ENCODE peak calls at places on chromosomes 7 and 10, in nine cellular contexts. One of them, this sample, is unnamed.

GRCh38 chr10:104318810-104319684 is 19.2 kb downstream of the ITPRIP start:
- DNase-seq in hepatocyte: peak; percentile 30
- DNase-seq in ecto neural progenitor cell: no peak
- DNase-seq in NCI-H2107: no peak
- DNase-seq in NCI-H146: no peak
- DNase-seq in left lung: peak; percentile 29
- DNase-seq in activated naive CD4-positive, alpha-beta T cell treated with anti-CD3 and anti-CD28 coated beads for 36 hours: no peak
- DNase-seq in fibroblast of gingiva: no peak
- DNase-seq in germinal center: no peak
- DNase-seq in this sample: no peak

GRCh38 chr10:129775681-129776080 is 188.4 kb downstream of the EBF3 start:
- DNase-seq in hepatocyte: no peak
- DNase-seq in ecto neural progenitor cell: peak; percentile 19
- DNase-seq in NCI-H2107: no peak
- DNase-seq in NCI-H146: no peak
- DNase-seq in left lung: no peak
- DNase-seq in activated naive CD4-positive, alpha-beta T cell treated with anti-CD3 and anti-CD28 coated beads for 36 hours: no peak
- DNase-seq in fibroblast of gingiva: no peak
- DNase-seq in germinal center: no peak
- DNase-seq in this sample: no peak

GRCh38 chr10:71134732-71135211 is 77.6 kb upstream of the UNC5B start:
- DNase-seq in hepatocyte: no peak
- DNase-seq in ecto neural progenitor cell: peak; percentile 41
- DNase-seq in NCI-H2107: no peak
- DNase-seq in NCI-H146: peak; percentile 75
- DNase-seq in left lung: no peak
- DNase-seq in activated naive CD4-positive, alpha-beta T cell treated with anti-CD3 and anti-CD28 coated beads for 36 hours: no peak
- DNase-seq in fibroblast of gingiva: no peak
- DNase-seq in germinal center: no peak
- DNase-seq in this sample: no peak

GRCh38 chr10:37488792-37489657 is 363.6 kb downstream of the ANKRD30A start:
- DNase-seq in hepatocyte: no peak
- DNase-seq in ecto neural progenitor cell: no peak
- DNase-seq in NCI-H2107: no peak
- DNase-seq in NCI-H146: no peak
- DNase-seq in left lung: no peak
- DNase-seq in activated naive CD4-positive, alpha-beta T cell treated with anti-CD3 and anti-CD28 coated beads for 36 hours: no peak
- DNase-seq in fibroblast of gingiva: no peak
- DNase-seq in germinal center: no peak
- DNase-seq in this sample: no peak

GRCh38 chr7:66627876-66628360 is 763 bp upstream of the KCTD7 start:
- DNase-seq in hepatocyte: no peak
- DNase-seq in ecto neural progenitor cell: no peak
- DNase-seq in NCI-H2107: no peak
- DNase-seq in NCI-H146: no peak
- DNase-seq in left lung: no peak
- DNase-seq in activated naive CD4-positive, alpha-beta T cell treated with anti-CD3 and anti-CD28 coated beads for 36 hours: peak; percentile 33
- DNase-seq in fibroblast of gingiva: no peak
- DNase-seq in germinal center: no peak
- DNase-seq in this sample: no peak

GRCh38 chr10:35409808-35410207 is 73.5 kb downstream of the CCNY start:
- DNase-seq in hepatocyte: no peak
- DNase-seq in ecto neural progenitor cell: no peak
- DNase-seq in NCI-H2107: no peak
- DNase-seq in NCI-H146: no peak
- DNase-seq in left lung: no peak
- DNase-seq in activated naive CD4-positive, alpha-beta T cell treated with anti-CD3 and anti-CD28 coated beads for 36 hours: no peak
- DNase-seq in fibroblast of gingiva: no peak
- DNase-seq in germinal center: no peak
- DNase-seq in this sample: no peak

GRCh38 chr10:30625110-30625509 is 4.4 kb downstream of the LYZL2 start:
- DNase-seq in hepatocyte: no peak
- DNase-seq in ecto neural progenitor cell: no peak
- DNase-seq in NCI-H2107: no peak
- DNase-seq in NCI-H146: no peak
- DNase-seq in left lung: no peak
- DNase-seq in activated naive CD4-positive, alpha-beta T cell treated with anti-CD3 and anti-CD28 coated beads for 36 hours: no peak
- DNase-seq in fibroblast of gingiva: peak; percentile 1
- DNase-seq in germinal center: no peak
- DNase-seq in this sample: no peak

GRCh38 chr7:86006909-86007308 is 636.8 kb upstream of the GRM3 start:
- DNase-seq in hepatocyte: no peak
- DNase-seq in ecto neural progenitor cell: no peak
- DNase-seq in NCI-H2107: no peak
- DNase-seq in NCI-H146: no peak
- DNase-seq in left lung: no peak
- DNase-seq in activated naive CD4-positive, alpha-beta T cell treated with anti-CD3 and anti-CD28 coated beads for 36 hours: no peak
- DNase-seq in fibroblast of gingiva: no peak
- DNase-seq in germinal center: no peak
- DNase-seq in this sample: no peak

GRCh38 chr10:48594371-48594770 is 10.5 kb downstream of the ARHGAP22 start:
- DNase-seq in hepatocyte: no peak
- DNase-seq in ecto neural progenitor cell: peak; percentile 38
- DNase-seq in NCI-H2107: no peak
- DNase-seq in NCI-H146: no peak
- DNase-seq in left lung: no peak
- DNase-seq in activated naive CD4-positive, alpha-beta T cell treated with anti-CD3 and anti-CD28 coated beads for 36 hours: no peak
- DNase-seq in fibroblast of gingiva: no peak
- DNase-seq in germinal center: no peak
- DNase-seq in this sample: no peak

GRCh38 chr7:95871078-95871848 is 98.9 kb downstream of the DYNC1I1 start:
- DNase-seq in hepatocyte: peak; percentile 71
- DNase-seq in ecto neural progenitor cell: peak; percentile 48
- DNase-seq in NCI-H2107: peak; percentile 77
- DNase-seq in NCI-H146: peak; percentile 59
- DNase-seq in left lung: no peak
- DNase-seq in activated naive CD4-positive, alpha-beta T cell treated with anti-CD3 and anti-CD28 coated beads for 36 hours: peak; percentile 23
- DNase-seq in fibroblast of gingiva: peak; percentile 34
- DNase-seq in germinal center: peak; percentile 3
- DNase-seq in this sample: peak; percentile 24

GRCh38 chr10:99234067-99234738 is 1.4 kb downstream of the HPSE2 start:
- DNase-seq in hepatocyte: peak; percentile 71
- DNase-seq in ecto neural progenitor cell: peak; percentile 67
- DNase-seq in NCI-H2107: no peak
- DNase-seq in NCI-H146: no peak
- DNase-seq in left lung: peak; percentile 72
- DNase-seq in activated naive CD4-positive, alpha-beta T cell treated with anti-CD3 and anti-CD28 coated beads for 36 hours: peak; percentile 53
- DNase-seq in fibroblast of gingiva: peak; percentile 44
- DNase-seq in germinal center: peak; percentile 77
- DNase-seq in this sample: peak; percentile 7

GRCh38 chr7:115844857-115845256 is 185.7 kb downstream of the TFEC start:
- DNase-seq in hepatocyte: no peak
- DNase-seq in ecto neural progenitor cell: no peak
- DNase-seq in NCI-H2107: no peak
- DNase-seq in NCI-H146: no peak
- DNase-seq in left lung: no peak
- DNase-seq in activated naive CD4-positive, alpha-beta T cell treated with anti-CD3 and anti-CD28 coated beads for 36 hours: no peak
- DNase-seq in fibroblast of gingiva: no peak
- DNase-seq in germinal center: no peak
- DNase-seq in this sample: no peak

GRCh38 chr10:86044029-86044428 is 322.6 kb downstream of the GRID1 start:
- DNase-seq in hepatocyte: no peak
- DNase-seq in ecto neural progenitor cell: no peak
- DNase-seq in NCI-H2107: no peak
- DNase-seq in NCI-H146: no peak
- DNase-seq in left lung: no peak
- DNase-seq in activated naive CD4-positive, alpha-beta T cell treated with anti-CD3 and anti-CD28 coated beads for 36 hours: no peak
- DNase-seq in fibroblast of gingiva: no peak
- DNase-seq in germinal center: no peak
- DNase-seq in this sample: no peak

GRCh38 chr7:95950698-95951097 is 178.3 kb downstream of the DYNC1I1 start:
- DNase-seq in hepatocyte: no peak
- DNase-seq in ecto neural progenitor cell: no peak
- DNase-seq in NCI-H2107: no peak
- DNase-seq in NCI-H146: no peak
- DNase-seq in left lung: no peak
- DNase-seq in activated naive CD4-positive, alpha-beta T cell treated with anti-CD3 and anti-CD28 coated beads for 36 hours: no peak
- DNase-seq in fibroblast of gingiva: no peak
- DNase-seq in germinal center: no peak
- DNase-seq in this sample: no peak